ENCODE peak calls at places on chromosomes 5 and 9, in six cellular contexts. A is stimulated activated CD4-positive, alpha-beta T cell treated with anti-CD3 and anti-CD28 coated beads, Interleukin-2, amount 100 ng/mL, for 24 hours; U is dorsolateral prefrontal cortex; I is HCEC 1CT; O is COR-L47; L is pons. D is an unnamed sample.

GRCh38 chr5:31781772-31782171 is 142.8 kb downstream of the PDZD2 start:
- DNase-seq in A (no peak), U (no peak), L (no peak), O (no peak), I (no peak), D (no peak)

GRCh38 chr5:60102961-60103683 is 209.6 kb upstream of the PDE4D start:
- DNase-seq in I (peak; percentile 20), A (no peak), O (no peak), U (no peak), L (no peak), D (peak; percentile 64)

GRCh38 chr9:89883401-89884341 is 278.9 kb downstream of the GADD45G start:
- DNase-seq in L (no peak), A (no peak), I (no peak), U (peak; percentile 21), O (no peak), D (no peak)

GRCh38 chr9:16223074-16223871 is 647.2 kb downstream of the BNC2 start:
- DNase-seq in O (no peak), L (no peak), I (no peak), A (no peak), U (no peak), D (peak; percentile 58)

GRCh38 chr5:135032613-135033025 is 1.4 kb downstream of the PITX1 start:
- DNase-seq in A (no peak), O (no peak), L (no peak), I (peak; percentile 9), U (no peak), D (no peak)

GRCh38 chr5:133565993-133566392 is 46.3 kb downstream of the FSTL4 start:
- DNase-seq in O (no peak), U (no peak), L (no peak), A (peak; percentile 36), I (peak; percentile 11), D (peak; percentile 43)

GRCh38 chr9:89463986-89464901 is 33.7 kb downstream of the SEMA4D start:
- DNase-seq in O (no peak), U (no peak), I (no peak), A (peak; percentile 78), L (no peak), D (no peak)

GRCh38 chr9:72332351-72332750 is 32.7 kb downstream of the ZFAND5 start:
- DNase-seq in U (no peak), A (no peak), L (no peak), O (no peak), I (no peak), D (peak; percentile 24)

GRCh38 chr5:64015824-64016223 is 53.6 kb upstream of the HTR1A start:
- DNase-seq in U (no peak), O (no peak), I (no peak), A (no peak), L (no peak), D (no peak)

GRCh38 chr9:36970007-36970888 is 63.8 kb downstream of the PAX5 start:
- DNase-seq in I (peak; percentile 35), U (no peak), A (no peak), O (no peak), L (no peak), D (peak; percentile 6)

GRCh38 chr5:38329132-38329715 is 70.9 kb downstream of the EGFLAM start:
- DNase-seq in A (no peak), O (no peak), U (peak; percentile 54), I (peak; percentile 63), L (no peak), D (peak; percentile 43)

GRCh38 chr5:59036274-59036961 is 453.5 kb downstream of the RAB3C start:
- DNase-seq in O (no peak), A (peak; percentile 35), L (no peak), U (no peak), I (peak; percentile 98), D (peak; percentile 97)

GRCh38 chr9:79012561-79012960 is 559.2 kb upstream of the TLE4 start:
- DNase-seq in U (no peak), L (no peak), O (no peak), I (peak; percentile 79), A (no peak), D (peak; percentile 82)

GRCh38 chr5:143029293-143029692 is 259.1 kb downstream of the ARHGAP26 start:
- DNase-seq in O (no peak), L (no peak), A (no peak), U (no peak), I (no peak), D (no peak)

GRCh38 chr5:179858241-179858585 is 404 bp downstream of the MRNIP start:
- DNase-seq in L (peak; percentile 42), A (peak; percentile 59), U (peak; percentile 63), I (no peak), O (peak; percentile 41), D (no peak)

GRCh38 chr9:137550958-137551655 is 572 bp upstream of the MRPL41 start:
- DNase-seq in I (peak; percentile 74), U (no peak), A (no peak), O (no peak), L (peak; percentile 37), D (no peak)

GRCh38 chr5:55708732-55709131 is 3.4 kb downstream of the SLC38A9 start:
- DNase-seq in A (no peak), O (no peak), L (no peak), I (peak; percentile 46), U (no peak), D (peak; percentile 23)